ENCODE peak calls at places on chromosomes 2 and 18, in nine cellular contexts. X is NCI-H1092 treated with DMSO at 0.1 percent for 48 hours; E is fibroblast of lung; D is stimulated activated CD8-positive, alpha-beta memory T cell treated with anti-CD3 and anti-CD28 coated beads, Interleukin-7, amount 100 ng/mL, for 24 hours; T is activated CD4-positive, alpha-beta T cell treated with anti-CD3 and anti-CD28 coated beads, Interleukin-2, amount 50 U/mL, for 4 hours; B is RWPE2; S is adipocyte; V is naive thymus-derived CD4-positive, alpha-beta T cell; L is body of pancreas. A is an unnamed sample.

GRCh38 chr2:1972428-1972827 is 228.1 kb upstream of the PXDN start:
- DNase-seq in E (peak; percentile 75), B (no peak), X (peak; percentile 86), L (no peak), D (no peak), S (no peak), V (no peak), T (no peak), A (peak; percentile 41)

GRCh38 chr2:206955253-206955652 is 15.9 kb downstream of the CPO start:
- DNase-seq in S (no peak), B (no peak), D (no peak), L (no peak), X (no peak), V (no peak), E (no peak), T (no peak), A (no peak)

GRCh38 chr2:107402330-107402729 is 424.4 kb upstream of the RGPD4 start:
- DNase-seq in X (no peak), S (no peak), V (no peak), T (no peak), B (no peak), D (no peak), L (no peak), E (no peak), A (no peak)

GRCh38 chr2:127984551-127984950 is 43.3 kb downstream of the SAP130 start:
- DNase-seq in L (no peak), S (no peak), E (peak; percentile 16), V (no peak), B (no peak), D (no peak), T (no peak), X (no peak), A (no peak)

GRCh38 chr18:74110983-74111382 is 36.7 kb downstream of the FBXO15 start:
- DNase-seq in B (no peak), T (no peak), D (no peak), V (no peak), X (no peak), L (no peak), S (no peak), E (no peak), A (no peak)

GRCh38 chr2:85472265-85472664 is 53.8 kb downstream of the SH2D6 start:
- DNase-seq in X (no peak), L (no peak), E (no peak), S (no peak), B (no peak), T (no peak), V (no peak), D (no peak), A (no peak)

GRCh38 chr2:126643431-126643830 is 12.5 kb upstream of the GYPC start:
- DNase-seq in T (no peak), E (no peak), B (no peak), D (no peak), X (no peak), S (no peak), L (no peak), V (no peak), A (no peak)

GRCh38 chr2:176768185-176768584 is 444.4 kb upstream of the HNRNPA3 start:
- DNase-seq in T (no peak), B (no peak), V (no peak), E (no peak), S (no peak), X (peak; percentile 4), L (peak; percentile 57), D (no peak), A (no peak)

GRCh38 chr18:61639886-61640285 is 252.9 kb downstream of the RNF152 start:
- DNase-seq in D (no peak), B (no peak), X (no peak), V (no peak), L (no peak), S (peak; percentile 30), T (no peak), E (no peak), A (no peak)

GRCh38 chr2:235378261-235378660 is 115.6 kb upstream of the AGAP1 start:
- DNase-seq in V (no peak), S (no peak), B (no peak), T (no peak), E (peak; percentile 23), L (peak; percentile 18), D (no peak), X (no peak), A (no peak)

GRCh38 chr2:160651416-160652200 is 158.0 kb upstream of the RBMS1 start:
- DNase-seq in L (no peak), D (no peak), X (no peak), T (no peak), V (no peak), E (peak; percentile 72), S (no peak), B (no peak), A (no peak)

GRCh38 chr2:188518391-188518790 is 226.7 kb downstream of the GULP1 start:
- DNase-seq in S (peak; percentile 24), D (no peak), E (peak; percentile 84), L (no peak), X (no peak), T (no peak), V (no peak), B (no peak), A (no peak)

GRCh38 chr2:199659207-199659606 is 191.8 kb downstream of the FTCDNL1 start:
- DNase-seq in T (no peak), D (no peak), L (no peak), X (no peak), E (peak; percentile 56), S (peak; percentile 66), B (no peak), V (no peak), A (no peak)

GRCh38 chr18:12315481-12315880 is 7.4 kb downstream of the TUBB6 start:
- DNase-seq in V (no peak), T (no peak), E (no peak), D (no peak), B (no peak), X (no peak), L (no peak), S (no peak), A (no peak)

GRCh38 chr2:104885119-104885777 is 31.3 kb downstream of the POU3F3 start:
- DNase-seq in B (no peak), S (no peak), V (no peak), D (no peak), X (no peak), E (no peak), L (no peak), T (no peak), A (no peak)

GRCh38 chr2:237156131-237156856 is 70.6 kb downstream of the COPS8 start:
- DNase-seq in S (peak; percentile 94), D (peak; percentile 42), X (no peak), B (no peak), V (no peak), L (no peak), T (peak; percentile 18), E (peak; percentile 95), A (no peak)

GRCh38 chr2:85795331-85796045 is 41.7 kb downstream of the ATOH8 start:
- DNase-seq in L (no peak), T (no peak), S (no peak), D (no peak), E (no peak), V (no peak), X (no peak), B (no peak), A (no peak)

GRCh38 chr2:7730990-7731389 is 813.8 kb downstream of the RNF144A start:
- DNase-seq in L (no peak), B (no peak), T (no peak), E (no peak), X (no peak), V (no peak), D (no peak), S (no peak), A (no peak)

GRCh38 chr2:190443778-190444481 is 35.8 kb downstream of the MFSD6 start:
- DNase-seq in S (peak; percentile 72), E (peak; percentile 50), T (no peak), D (no peak), B (no peak), V (no peak), X (peak; percentile 33), L (no peak), A (no peak)

GRCh38 chr2:215606219-215606618 is 170.4 kb upstream of the FN1 start:
- DNase-seq in S (no peak), B (no peak), T (no peak), X (no peak), V (no peak), E (no peak), L (no peak), D (no peak), A (no peak)

GRCh38 chr2:172249336-172249735 is 146.6 kb upstream of the DLX2 start:
- DNase-seq in E (peak; percentile 60), B (no peak), T (no peak), D (no peak), V (no peak), L (no peak), X (no peak), S (no peak), A (no peak)

GRCh38 chr2:204842731-204843490 is 297.6 kb downstream of the PARD3B start:
- DNase-seq in X (no peak), S (peak; percentile 97), L (no peak), B (peak; percentile 53), D (no peak), E (peak; percentile 94), T (peak; percentile 7), V (no peak), A (no peak)

GRCh38 chr18:35171315-35171987 is 69.4 kb upstream of the ZNF397 start:
- DNase-seq in L (no peak), D (no peak), B (no peak), E (no peak), S (no peak), X (no peak), T (no peak), V (no peak), A (no peak)

GRCh38 chr2:162014751-162015150 is 59.3 kb downstream of the DPP4 start:
- DNase-seq in V (no peak), S (peak; percentile 10), L (no peak), D (no peak), E (no peak), X (no peak), B (no peak), T (no peak), A (no peak)